ENCODE peak calls at places on chromosomes 2 and 18, in nine cellular contexts. Q, T, H, X, I, F, R, L and V are unnamed samples.

GRCh38 chr2:127721978-127722355 is 20.7 kb downstream of the SFT2D3 start:
- DNase-seq in Q (no peak), T (no peak), R (no peak), F (no peak), H (no peak), I (no peak), X (no peak), L (no peak), V (no peak)

GRCh38 chr2:167924556-167924955 is 322.8 kb downstream of the STK39 start:
- DNase-seq in R (no peak), H (no peak), T (no peak), X (no peak), L (no peak), Q (no peak), I (no peak), F (no peak), V (no peak)

GRCh38 chr2:172724724-172725123 is 10.9 kb upstream of the RAPGEF4 start:
- DNase-seq in Q (no peak), R (no peak), T (no peak), H (no peak), F (no peak), X (no peak), L (no peak), I (no peak), V (no peak)

GRCh38 chr18:6781179-6781714 is 51.7 kb downstream of the ARHGAP28 start:
- DNase-seq in X (no peak), F (no peak), I (peak; percentile 21), Q (no peak), T (no peak), L (no peak), R (no peak), H (no peak), V (no peak)

GRCh38 chr18:43620936-43621335 is 343.6 kb upstream of the SYT4 start:
- DNase-seq in H (no peak), F (no peak), R (peak; percentile 37), I (peak; percentile 37), T (no peak), L (no peak), X (no peak), Q (peak; percentile 71), V (no peak)

GRCh38 chr2:72573232-72573631 is 252.6 kb downstream of the EXOC6B start:
- DNase-seq in Q (no peak), F (no peak), R (no peak), I (no peak), X (no peak), H (no peak), L (no peak), T (no peak), V (no peak)

GRCh38 chr2:180876506-180876905 is 103.9 kb upstream of the UBE2E3 start:
- DNase-seq in T (no peak), I (no peak), X (no peak), H (no peak), F (no peak), L (no peak), R (no peak), Q (no peak), V (no peak)

GRCh38 chr2:132544045-132544630 is 125.9 kb downstream of the LYPD1 start:
- DNase-seq in Q (no peak), F (no peak), I (no peak), H (no peak), T (no peak), L (no peak), R (no peak), X (no peak), V (no peak)

GRCh38 chr18:28208268-28208667 is 31.3 kb upstream of the CDH2 start:
- DNase-seq in F (no peak), T (no peak), L (no peak), Q (peak; percentile 40), X (no peak), I (no peak), H (no peak), R (no peak), V (no peak)

GRCh38 chr2:28991021-28991420 is 9.9 kb downstream of the TOGARAM2 start:
- DNase-seq in F (no peak), I (peak; percentile 31), R (peak; percentile 72), Q (no peak), L (peak; percentile 73), T (no peak), H (no peak), X (no peak), V (peak; percentile 84)

GRCh38 chr18:63320690-63321265 is 1.2 kb upstream of the BCL2 start:
- DNase-seq in I (peak; percentile 42), H (peak; percentile 60), L (peak; percentile 57), R (peak; percentile 63), T (peak; percentile 66), X (peak; percentile 71), F (peak; percentile 61), Q (peak; percentile 63), V (no peak)

GRCh38 chr18:28065031-28065792 is 111.7 kb downstream of the CDH2 start:
- DNase-seq in F (no peak), L (no peak), Q (no peak), R (peak; percentile 89), H (no peak), X (no peak), I (peak; percentile 68), T (no peak), V (no peak)

GRCh38 chr18:58653814-58654509 is 17.3 kb upstream of the MALT1 start:
- DNase-seq in F (no peak), T (no peak), H (no peak), Q (no peak), R (no peak), L (no peak), I (no peak), X (no peak), V (no peak)

GRCh38 chr2:181574321-181574720 is 82.6 kb downstream of the CERKL start:
- DNase-seq in I (no peak), X (no peak), T (no peak), F (no peak), Q (no peak), H (no peak), L (no peak), R (no peak), V (no peak)

GRCh38 chr18:48452863-48453323 is 43.7 kb upstream of the ZBTB7C start:
- DNase-seq in I (no peak), X (no peak), R (peak; percentile 62), F (no peak), Q (peak; percentile 15), H (no peak), T (no peak), L (no peak), V (no peak)